ENCODE peak calls at places on chromosomes 2 and 18, in ten cellular contexts. P, L, G, D, C, I, Y, Q, S and O are unnamed samples.

GRCh38 chr2:189536830-189537229 is 43.8 kb downstream of the SLC40A1 start:
- DNase-seq in D (no peak), C (no peak), G (no peak), I (no peak), Q (no peak), L (no peak), S (no peak), Y (no peak), P (peak; percentile 30), O (no peak)

GRCh38 chr2:157880927-157881326 is 4.8 kb upstream of the ACVR1 start:
- DNase-seq in P (no peak), C (no peak), D (no peak), S (no peak), I (no peak), Y (no peak), G (no peak), Q (no peak), L (no peak), O (no peak)

GRCh38 chr2:64586883-64587481 is 62.9 kb downstream of the AFTPH start:
- DNase-seq in Q (no peak), G (no peak), I (no peak), P (peak; percentile 52), L (peak; percentile 60), C (peak; percentile 35), Y (no peak), S (no peak), D (no peak), O (no peak)

GRCh38 chr2:46578966-46579365 is 99.6 kb downstream of the TMEM247 start:
- DNase-seq in P (no peak), Y (no peak), G (no peak), D (no peak), L (no peak), I (no peak), S (no peak), C (no peak), Q (no peak), O (no peak)

GRCh38 chr2:42386684-42387083 is 25.7 kb upstream of the COX7A2L start:
- DNase-seq in I (no peak), S (no peak), C (peak; percentile 35), Q (no peak), Y (no peak), D (no peak), G (no peak), L (peak; percentile 45), P (peak; percentile 32), O (no peak)

GRCh38 chr2:9971105-9971818 is 19.8 kb downstream of the GRHL1 start:
- DNase-seq in I (no peak), S (no peak), Q (no peak), G (no peak), D (no peak), Y (no peak), C (no peak), L (no peak), P (no peak), O (no peak)

GRCh38 chr2:3309496-3310355 is 67.9 kb downstream of the EIPR1 start:
- DNase-seq in C (no peak), D (no peak), P (no peak), I (no peak), Y (peak; percentile 46), Q (no peak), G (no peak), L (no peak), S (no peak), O (no peak)

GRCh38 chr2:67834482-67834881 is 228.3 kb downstream of the C1D start:
- DNase-seq in G (no peak), Q (no peak), I (no peak), D (no peak), Y (no peak), P (no peak), L (no peak), C (no peak), S (no peak), O (no peak)

GRCh38 chr2:30514134-30514860 is 67.3 kb downstream of the LCLAT1 start:
- DNase-seq in Y (no peak), I (no peak), P (peak; percentile 14), C (peak; percentile 15), L (no peak), S (no peak), Q (no peak), G (no peak), D (no peak), O (no peak)

GRCh38 chr18:79208882-79209281 is 139.7 kb downstream of the ATP9B start:
- DNase-seq in L (no peak), I (no peak), P (no peak), D (peak; percentile 20), Y (no peak), Q (no peak), C (no peak), S (no peak), G (no peak), O (peak; percentile 22)

GRCh38 chr2:205848601-205849000 is 166.3 kb downstream of the NRP2 start:
- DNase-seq in I (no peak), Y (no peak), L (no peak), C (no peak), Q (no peak), G (no peak), S (no peak), D (no peak), P (no peak), O (no peak)

GRCh38 chr2:147101906-147102790 is 742.7 kb upstream of the ACVR2A start:
- DNase-seq in I (no peak), L (no peak), C (no peak), D (no peak), S (no peak), G (no peak), Q (no peak), Y (no peak), P (no peak), O (no peak)

GRCh38 chr2:241285596-241285995 is 29.9 kb downstream of the HDLBP start:
- DNase-seq in G (no peak), P (no peak), Y (no peak), I (no peak), L (no peak), C (no peak), S (no peak), D (no peak), Q (no peak), O (no peak)

GRCh38 chr2:241289597-241289996 is 25.9 kb downstream of the HDLBP start:
- DNase-seq in I (no peak), Q (no peak), L (no peak), D (no peak), C (no peak), S (no peak), Y (no peak), P (no peak), G (no peak), O (no peak)

GRCh38 chr2:241288489-241288888 is 27.0 kb downstream of the HDLBP start:
- DNase-seq in Q (no peak), L (no peak), P (no peak), I (no peak), G (no peak), C (no peak), D (no peak), S (no peak), Y (no peak), O (no peak)

GRCh38 chr2:241289053-241289452 is 26.4 kb downstream of the HDLBP start:
- DNase-seq in I (no peak), D (no peak), L (no peak), G (no peak), Y (no peak), P (no peak), S (no peak), Q (no peak), C (no peak), O (no peak)

DNA sequence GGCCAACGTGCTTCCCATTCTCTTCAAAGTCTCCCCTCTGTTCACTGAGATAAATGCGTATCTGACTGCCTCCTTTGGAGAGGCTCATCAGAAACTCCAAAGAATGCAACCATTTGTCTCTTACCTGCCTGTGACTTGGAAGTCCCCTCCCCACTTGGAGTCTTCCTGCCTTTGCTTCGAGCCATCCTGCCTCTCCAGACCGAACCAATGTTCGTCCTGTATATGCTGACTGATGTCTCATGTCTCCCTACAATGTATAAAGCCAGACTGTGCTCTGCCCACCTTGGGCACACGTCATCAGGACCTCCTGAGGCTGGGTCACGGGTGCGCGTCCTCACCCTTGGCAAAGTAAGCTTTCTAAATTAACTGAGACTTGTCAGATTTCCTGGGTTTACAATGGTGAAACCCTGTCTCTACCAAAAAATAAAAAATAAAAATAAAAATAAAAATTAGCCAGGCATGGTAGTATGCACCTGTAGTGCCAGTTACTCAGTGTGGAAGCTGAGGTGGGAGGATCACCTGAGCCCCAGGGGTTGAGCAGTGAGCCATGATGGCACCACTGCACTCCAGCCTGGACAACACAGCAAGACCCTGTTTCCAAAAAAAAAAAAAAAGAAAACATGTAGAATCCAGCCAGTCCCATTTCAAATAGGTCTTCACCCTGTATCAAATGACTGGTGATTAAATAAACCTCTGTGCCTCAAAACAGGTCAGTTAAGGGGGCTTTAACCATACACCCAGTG is 29.0 kb downstream of the HDLBP start:
- DNase-seq in L (peak; percentile 13), S (no peak), D (no peak), C (no peak), Y (no peak), P (no peak), G (no peak), I (no peak), Q (no peak), O (no peak)
- TF ChIP-seq EP300 in L (no peak), S (no peak), D (no peak), C (no peak), Y (no peak), P (no peak), G (no peak), I (no peak), Q (no peak), O (no peak)

GRCh38 chr18:38534073-38534472 is 968.5 kb upstream of the CELF4 start:
- DNase-seq in C (no peak), D (no peak), I (no peak), L (no peak), S (no peak), Q (no peak), G (no peak), Y (no peak), P (no peak), O (no peak)
- TF ChIP-seq EP300 in C (no peak), D (no peak), I (no peak), L (no peak), S (no peak), Q (no peak), G (no peak), Y (no peak), P (no peak), O (no peak)

GRCh38 chr2:164917296-164917903 is 37.9 kb downstream of the SLC38A11 start:
- DNase-seq in C (peak; percentile 74), Y (peak; percentile 67), L (peak; percentile 56), G (peak; percentile 48), I (no peak), P (no peak), D (peak; percentile 61), S (peak; percentile 70), Q (peak; percentile 15), O (no peak)
- TF ChIP-seq EP300 in C (peak; percentile 5), Y (no peak), L (no peak), G (no peak), I (no peak), P (no peak), D (no peak), S (no peak), Q (no peak), O (no peak)

DNA sequence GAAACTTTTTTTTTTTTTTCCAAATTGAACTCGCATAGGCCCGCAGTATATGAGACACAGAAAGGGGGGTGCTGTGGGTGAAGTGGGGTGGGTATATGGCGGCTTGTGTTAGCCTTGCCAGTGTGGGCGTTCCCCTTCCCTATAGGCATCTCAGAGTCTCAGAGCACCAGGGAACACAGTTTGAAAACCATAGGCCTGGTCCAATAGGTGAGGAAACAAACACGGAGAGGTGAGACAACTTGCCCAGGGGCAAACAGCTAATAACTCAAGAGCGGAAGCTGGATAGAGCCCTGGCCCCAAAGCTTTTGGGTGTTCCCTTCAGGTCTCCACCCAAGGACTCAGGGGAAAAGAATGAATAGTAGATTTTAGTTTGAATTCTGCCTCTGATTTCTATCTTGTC is 7.8 kb downstream of the LIPG start:
- DNase-seq in S (no peak), C (no peak), Y (no peak), I (no peak), P (no peak), Q (no peak), L (no peak), G (no peak), D (no peak), O (no peak)
- TF ChIP-seq EP300 in S (no peak), C (no peak), Y (no peak), I (no peak), P (no peak), Q (no peak), L (no peak), G (no peak), D (no peak), O (no peak)